ENCODE peak calls at places on chromosomes 11 and 22, in seven cellular contexts. L, V, A, X, Y, F and J are unnamed samples.

GRCh38 chr11:115324569-115325432 is 179.4 kb downstream of the CADM1 start:
- DNase-seq in V (peak; percentile 24), F (peak; percentile 48), L (peak; percentile 46), A (peak; percentile 56), X (peak; percentile 81), Y (peak; percentile 4), J (peak; percentile 22)

GRCh38 chr11:35546317-35546716 is 20.9 kb upstream of the PAMR1 start:
- DNase-seq in X (no peak), V (no peak), F (no peak), A (no peak), Y (no peak), L (no peak), J (no peak)

GRCh38 chr11:69840371-69841169 is 21.4 kb upstream of the FGF3 start:
- DNase-seq in Y (no peak), X (no peak), F (no peak), V (no peak), A (peak; percentile 60), L (peak; percentile 27), J (no peak)

GRCh38 chr11:83284501-83285051 is 1.6 kb downstream of the CCDC90B start:
- DNase-seq in Y (no peak), L (no peak), A (no peak), X (no peak), F (no peak), V (no peak), J (no peak)

GRCh38 chr22:50271519-50271970 is 1.4 kb upstream of the MAPK11 start:
- DNase-seq in A (peak; percentile 88), X (peak; percentile 77), V (no peak), L (peak; percentile 58), F (peak; percentile 69), Y (peak; percentile 55), J (peak; percentile 86)

GRCh38 chr11:65429724-65430405 is 7.3 kb downstream of the NEAT1 start:
- DNase-seq in F (peak; percentile 71), X (no peak), A (peak; percentile 79), Y (peak; percentile 57), V (no peak), L (peak; percentile 84), J (no peak)

GRCh38 chr11:17593466-17594245 is 46.6 kb downstream of the OTOG start:
- DNase-seq in L (no peak), X (no peak), V (no peak), Y (no peak), F (no peak), A (peak; percentile 40), J (peak; percentile 4)

GRCh38 chr22:30115705-30116104 is 35.4 kb downstream of the HORMAD2 start:
- DNase-seq in V (no peak), A (no peak), Y (no peak), F (no peak), L (no peak), X (peak; percentile 3), J (no peak)

GRCh38 chr11:79744941-79745340 is 304.1 kb upstream of the TENM4 start:
- DNase-seq in F (no peak), X (no peak), Y (no peak), L (no peak), V (no peak), A (no peak), J (no peak)

GRCh38 chr11:35654711-35655110 is 7.9 kb upstream of the TRIM44 start:
- DNase-seq in F (no peak), V (no peak), Y (no peak), A (no peak), L (no peak), X (peak; percentile 30), J (no peak)

GRCh38 chr11:133649059-133649458 is 116.8 kb upstream of the OPCML start:
- DNase-seq in V (no peak), A (no peak), L (no peak), X (no peak), Y (no peak), F (no peak), J (no peak)

GRCh38 chr11:36088234-36088975 is 144.5 kb downstream of the LDLRAD3 start:
- DNase-seq in X (no peak), F (no peak), V (no peak), A (peak; percentile 11), Y (no peak), L (no peak), J (no peak)

GRCh38 chr22:49132009-49132408 is 695.7 kb downstream of the BRD1 start:
- DNase-seq in F (no peak), A (no peak), Y (no peak), L (no peak), X (no peak), V (no peak), J (no peak)

GRCh38 chr22:41857160-41857859 is 24.4 kb downstream of the SREBF2 start:
- DNase-seq in F (peak; percentile 77), L (peak; percentile 31), Y (peak; percentile 70), X (peak; percentile 94), A (peak; percentile 91), V (no peak), J (peak; percentile 64)

GRCh38 chr11:116885951-116886629 is 48.7 kb upstream of the APOA1 start:
- DNase-seq in Y (no peak), L (peak; percentile 35), F (no peak), X (no peak), V (peak; percentile 44), A (no peak), J (no peak)

GRCh38 chr22:47672526-47672925 is 910.1 kb downstream of the TBC1D22A start:
- DNase-seq in F (no peak), A (no peak), X (no peak), Y (no peak), V (no peak), L (no peak), J (no peak)

GRCh38 chr11:67160872-67161783 is 42.1 kb downstream of the KDM2A start:
- DNase-seq in X (peak; percentile 14), Y (no peak), L (no peak), A (no peak), F (no peak), V (no peak), J (no peak)

GRCh38 chr11:67167086-67167485 is 48.0 kb downstream of the KDM2A start:
- DNase-seq in X (no peak), V (no peak), Y (no peak), L (no peak), A (no peak), F (no peak), J (no peak)

GRCh38 chr11:67160045-67160444 is 41.0 kb downstream of the KDM2A start:
- DNase-seq in L (no peak), V (no peak), F (no peak), X (no peak), Y (no peak), A (no peak), J (peak; percentile 51)

GRCh38 chr11:67165595-67165994 is 46.5 kb downstream of the KDM2A start:
- DNase-seq in V (no peak), Y (no peak), X (peak; percentile 19), L (no peak), A (no peak), F (no peak), J (no peak)

DNA sequence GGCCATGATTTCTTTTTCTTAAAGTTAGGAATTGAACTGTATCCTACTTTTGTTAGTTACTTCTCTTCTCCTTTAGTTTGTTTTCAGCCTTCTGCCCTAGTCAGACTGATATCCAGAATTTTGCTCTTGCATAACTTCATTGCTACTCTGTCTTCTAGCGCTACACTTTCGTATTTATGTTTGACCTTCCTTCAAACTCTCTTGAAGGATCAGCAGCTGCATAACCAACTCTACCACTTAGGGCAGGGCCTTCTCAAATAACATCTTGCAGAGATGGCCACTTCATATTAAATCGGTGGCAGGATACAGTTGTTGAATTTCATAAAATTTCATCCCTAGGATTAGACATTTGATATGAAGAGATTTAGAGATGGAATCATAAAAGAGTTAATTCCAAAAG is 43.9 kb downstream of the KDM2A start:
- DNase-seq in V (no peak), F (no peak), A (no peak), L (no peak), Y (no peak), X (no peak), J (no peak)
- H3K4me3 ChIP-seq in V (no peak overlapping the region), F (no peak overlapping the region), A (no peak overlapping the region), L (no peak overlapping the region), Y (no peak overlapping the region), X (no peak overlapping the region), J (no peak overlapping the region)

GRCh38 chr11:697811-698311 is 2.2 kb downstream of the TMEM80 start:
- DNase-seq in F (no peak), V (no peak), X (no peak), L (no peak), A (no peak), Y (no peak), J (no peak)

GRCh38 chr11:695332-695605 is 247 bp upstream of the DEAF1 start:
- DNase-seq in A (no peak), Y (no peak), L (no peak), V (no peak), X (no peak), F (no peak), J (no peak)

GRCh38 chr11:698493-699115 is 3.0 kb downstream of the TMEM80 start:
- DNase-seq in L (no peak), F (no peak), Y (no peak), X (no peak), V (no peak), A (no peak), J (no peak)

GRCh38 chr11:695606-696381 is at the start of gene TMEM80:
- DNase-seq in X (peak; percentile 99), L (peak; percentile 99), Y (peak; percentile 95), V (peak; percentile 93), A (peak; percentile 99), F (peak; percentile 99), J (peak; percentile 98)

DNA sequence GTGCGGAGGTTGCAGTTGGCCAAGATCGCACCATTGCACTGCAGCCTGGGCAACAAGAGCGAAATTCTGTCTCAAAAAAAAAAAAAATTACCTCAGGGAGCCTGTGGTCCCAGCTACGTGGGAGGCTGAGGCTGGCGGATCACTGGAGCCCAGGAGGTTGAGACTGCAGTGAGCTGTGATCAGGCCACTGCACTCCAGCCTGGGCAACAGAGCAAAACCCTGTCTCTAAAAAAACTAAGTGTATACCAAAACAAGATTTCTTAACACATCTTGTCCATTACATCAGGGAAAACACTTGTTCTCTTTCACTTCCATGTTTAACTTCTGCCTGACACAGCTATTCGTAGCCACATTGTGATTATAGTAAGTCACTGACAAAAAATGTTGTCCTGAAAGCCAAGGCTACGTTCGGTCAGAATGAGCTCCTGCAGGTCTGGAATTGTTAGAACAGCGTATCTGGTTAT is 1.4 kb downstream of the TMEM80 start:
- DNase-seq in A (no peak), F (no peak), X (no peak), Y (no peak), L (peak; percentile 43), V (peak; percentile 65), J (no peak)
- H3K27ac ChIP-seq in A (no peak overlapping the region), F (no peak overlapping the region), X (no peak overlapping the region), Y (no peak overlapping the region), L (peak overlapping the region; percentile 99), V (peak overlapping the region; percentile 85), J (no peak overlapping the region)

DNA sequence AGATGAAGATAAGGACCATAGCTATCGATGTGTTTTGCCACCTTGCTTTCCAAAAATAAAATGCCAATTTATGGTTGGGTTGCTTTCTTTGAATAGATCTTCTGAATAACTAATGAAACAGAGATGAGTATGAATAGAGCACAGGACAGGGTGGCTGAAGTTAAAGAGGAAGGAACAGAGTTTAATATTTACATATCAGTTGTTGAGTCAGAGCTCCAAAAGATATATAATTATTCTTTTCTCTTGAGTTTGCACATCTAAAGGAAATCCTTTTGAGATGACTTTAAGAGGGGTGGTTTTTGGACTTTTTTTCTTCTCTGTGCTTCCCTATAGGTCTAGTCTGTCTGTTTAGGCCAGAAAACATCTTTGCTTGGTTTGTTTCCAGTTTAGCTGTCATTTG is 115.2 kb downstream of the DDX10 start:
- DNase-seq in F (no peak), Y (no peak), A (no peak), X (no peak), L (no peak), V (no peak), J (no peak)
- H3K4me3 ChIP-seq in F (no peak overlapping the region), Y (no peak overlapping the region), A (no peak overlapping the region), X (no peak overlapping the region), L (no peak overlapping the region), V (no peak overlapping the region), J (no peak overlapping the region)

GRCh38 chr11:128622137-128622523 is 34.8 kb upstream of the ETS1 start:
- DNase-seq in F (no peak), L (no peak), A (peak; percentile 48), V (no peak), X (peak; percentile 57), Y (no peak), J (no peak)
- H3K27ac ChIP-seq in F (no peak overlapping the region), L (no peak overlapping the region), A (no peak overlapping the region), V (peak overlapping the region; percentile 73), X (no peak overlapping the region), Y (no peak overlapping the region), J (no peak overlapping the region)